ENCODE peak calls at places on chromosomes 12 and 14, in nine cellular contexts. One of them, this sample, is unnamed.
A peak's percentile ranks its signal among the peaks of the same experiment; 100 is the strongest.

GRCh38 chr12:989751-990278 is 1.2 kb upstream of the ERC1 start:
- DNase-seq in coronary artery: no peak
- DNase-seq in body of pancreas: peak; percentile 17
- DNase-seq in GM10248: no peak
- DNase-seq in pancreas: no peak
- DNase-seq in CD4-positive, alpha-beta T cell: no peak
- DNase-seq in HFFc6: peak; percentile 80
- DNase-seq in progenitor cell of endocrine pancreas: no peak
- DNase-seq in AG04450: no peak
- DNase-seq in this sample: no peak

GRCh38 chr14:102487204-102487577 is 22.4 kb downstream of the ANKRD9 start:
- DNase-seq in coronary artery: no peak
- DNase-seq in body of pancreas: no peak
- DNase-seq in GM10248: no peak
- DNase-seq in pancreas: peak; percentile 2
- DNase-seq in CD4-positive, alpha-beta T cell: no peak
- DNase-seq in HFFc6: no peak
- DNase-seq in progenitor cell of endocrine pancreas: no peak
- DNase-seq in AG04450: no peak
- DNase-seq in this sample: no peak

GRCh38 chr14:64292197-64292596 is 2.0 kb downstream of the ESR2 start:
- DNase-seq in coronary artery: no peak
- DNase-seq in body of pancreas: no peak
- DNase-seq in GM10248: no peak
- DNase-seq in pancreas: no peak
- DNase-seq in CD4-positive, alpha-beta T cell: no peak
- DNase-seq in HFFc6: no peak
- DNase-seq in progenitor cell of endocrine pancreas: no peak
- DNase-seq in AG04450: no peak
- DNase-seq in this sample: no peak

GRCh38 chr12:50947932-50948331 is 4.4 kb upstream of the HIGD1C start:
- DNase-seq in coronary artery: no peak
- DNase-seq in body of pancreas: no peak
- DNase-seq in GM10248: no peak
- DNase-seq in pancreas: no peak
- DNase-seq in CD4-positive, alpha-beta T cell: no peak
- DNase-seq in HFFc6: no peak
- DNase-seq in progenitor cell of endocrine pancreas: no peak
- DNase-seq in AG04450: no peak
- DNase-seq in this sample: no peak

GRCh38 chr12:88200029-88200428 is 57.9 kb downstream of the TMTC3 start:
- DNase-seq in coronary artery: no peak
- DNase-seq in body of pancreas: no peak
- DNase-seq in GM10248: no peak
- DNase-seq in pancreas: no peak
- DNase-seq in CD4-positive, alpha-beta T cell: no peak
- DNase-seq in HFFc6: no peak
- DNase-seq in progenitor cell of endocrine pancreas: no peak
- DNase-seq in AG04450: no peak
- DNase-seq in this sample: no peak

GRCh38 chr12:108782971-108783370 is 51.7 kb upstream of the CORO1C start:
- DNase-seq in coronary artery: no peak
- DNase-seq in body of pancreas: no peak
- DNase-seq in GM10248: no peak
- DNase-seq in pancreas: no peak
- DNase-seq in CD4-positive, alpha-beta T cell: no peak
- DNase-seq in HFFc6: no peak
- DNase-seq in progenitor cell of endocrine pancreas: no peak
- DNase-seq in AG04450: no peak
- DNase-seq in this sample: no peak

GRCh38 chr12:121581681-121582439 is 1.0 kb upstream of the KDM2B start:
- DNase-seq in coronary artery: no peak
- DNase-seq in body of pancreas: peak; percentile 25
- DNase-seq in GM10248: no peak
- DNase-seq in pancreas: no peak
- DNase-seq in CD4-positive, alpha-beta T cell: no peak
- DNase-seq in HFFc6: peak; percentile 33
- DNase-seq in progenitor cell of endocrine pancreas: no peak
- DNase-seq in AG04450: no peak
- DNase-seq in this sample: no peak

GRCh38 chr12:56955631-56956256 is 1.7 kb downstream of the RDH16 start:
- DNase-seq in coronary artery: peak; percentile 22
- DNase-seq in body of pancreas: no peak
- DNase-seq in GM10248: no peak
- DNase-seq in pancreas: no peak
- DNase-seq in CD4-positive, alpha-beta T cell: no peak
- DNase-seq in HFFc6: no peak
- DNase-seq in progenitor cell of endocrine pancreas: no peak
- DNase-seq in AG04450: no peak
- DNase-seq in this sample: no peak

GRCh38 chr14:60315181-60315580 is 66.2 kb downstream of the PPM1A start:
- DNase-seq in coronary artery: no peak
- DNase-seq in body of pancreas: no peak
- DNase-seq in GM10248: no peak
- DNase-seq in pancreas: no peak
- DNase-seq in CD4-positive, alpha-beta T cell: no peak
- DNase-seq in HFFc6: no peak
- DNase-seq in progenitor cell of endocrine pancreas: no peak
- DNase-seq in AG04450: no peak
- DNase-seq in this sample: no peak

DNA sequence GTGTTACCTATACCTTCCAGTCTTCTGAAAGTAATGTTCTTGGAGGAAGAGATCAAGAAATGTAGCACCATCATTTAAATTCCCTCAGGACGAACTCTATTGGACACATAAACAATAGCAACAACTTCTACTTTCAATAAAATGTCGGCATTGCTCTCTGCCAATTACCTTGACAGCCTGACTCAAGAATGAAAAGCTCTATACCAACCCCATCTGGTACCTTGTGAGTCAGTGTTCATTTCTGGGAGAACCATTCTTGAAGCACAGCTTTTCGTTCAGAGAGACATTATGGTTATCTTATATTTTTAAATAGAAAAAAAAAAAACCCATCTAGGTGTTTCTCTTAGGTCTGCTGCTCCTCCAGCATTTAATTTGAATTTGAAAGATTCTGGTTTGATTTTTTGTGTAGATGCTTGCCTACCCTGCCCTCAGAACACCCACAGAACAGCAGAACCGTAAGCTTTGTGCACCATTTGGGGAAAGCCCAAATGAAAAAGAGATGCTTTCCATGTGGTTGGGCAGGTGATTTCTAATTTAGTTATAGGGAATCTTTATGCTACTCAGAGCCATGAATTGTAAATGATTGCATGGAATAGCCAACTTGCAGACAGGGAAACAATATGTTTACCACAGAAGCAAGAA is 156.0 kb downstream of the SAMD4A start:
- DNase-seq in coronary artery: no peak
- DNase-seq in body of pancreas: no peak
- DNase-seq in GM10248: peak; percentile 29
- DNase-seq in pancreas: no peak
- DNase-seq in CD4-positive, alpha-beta T cell: no peak
- DNase-seq in HFFc6: no peak
- DNase-seq in progenitor cell of endocrine pancreas: no peak
- DNase-seq in AG04450: no peak
- DNase-seq in this sample: no peak
- TF ChIP-seq CTCF in coronary artery: no peak
- TF ChIP-seq CTCF in body of pancreas: peak; percentile 8
- TF ChIP-seq CTCF in GM10248: peak; percentile 69
- TF ChIP-seq CTCF in pancreas: no peak
- TF ChIP-seq CTCF in CD4-positive, alpha-beta T cell: no peak
- TF ChIP-seq CTCF in HFFc6: no peak
- TF ChIP-seq CTCF in progenitor cell of endocrine pancreas: peak; percentile 26
- TF ChIP-seq CTCF in AG04450: no peak
- TF ChIP-seq CTCF in this sample: peak; percentile 48

GRCh38 chr14:36662543-36663403 is 1.1 kb downstream of the PAX9 start:
- DNase-seq in coronary artery: no peak
- DNase-seq in body of pancreas: no peak
- DNase-seq in GM10248: peak; percentile 11
- DNase-seq in pancreas: peak; percentile 76
- DNase-seq in CD4-positive, alpha-beta T cell: no peak
- DNase-seq in HFFc6: peak; percentile 37
- DNase-seq in progenitor cell of endocrine pancreas: peak; percentile 28
- DNase-seq in AG04450: no peak
- DNase-seq in this sample: no peak
- TF ChIP-seq CTCF in coronary artery: no peak
- TF ChIP-seq CTCF in body of pancreas: no peak
- TF ChIP-seq CTCF in GM10248: no peak
- TF ChIP-seq CTCF in pancreas: no peak
- TF ChIP-seq CTCF in CD4-positive, alpha-beta T cell: no peak
- TF ChIP-seq CTCF in HFFc6: no peak
- TF ChIP-seq CTCF in progenitor cell of endocrine pancreas: peak; percentile 51
- TF ChIP-seq CTCF in AG04450: no peak
- TF ChIP-seq CTCF in this sample: no peak

DNA sequence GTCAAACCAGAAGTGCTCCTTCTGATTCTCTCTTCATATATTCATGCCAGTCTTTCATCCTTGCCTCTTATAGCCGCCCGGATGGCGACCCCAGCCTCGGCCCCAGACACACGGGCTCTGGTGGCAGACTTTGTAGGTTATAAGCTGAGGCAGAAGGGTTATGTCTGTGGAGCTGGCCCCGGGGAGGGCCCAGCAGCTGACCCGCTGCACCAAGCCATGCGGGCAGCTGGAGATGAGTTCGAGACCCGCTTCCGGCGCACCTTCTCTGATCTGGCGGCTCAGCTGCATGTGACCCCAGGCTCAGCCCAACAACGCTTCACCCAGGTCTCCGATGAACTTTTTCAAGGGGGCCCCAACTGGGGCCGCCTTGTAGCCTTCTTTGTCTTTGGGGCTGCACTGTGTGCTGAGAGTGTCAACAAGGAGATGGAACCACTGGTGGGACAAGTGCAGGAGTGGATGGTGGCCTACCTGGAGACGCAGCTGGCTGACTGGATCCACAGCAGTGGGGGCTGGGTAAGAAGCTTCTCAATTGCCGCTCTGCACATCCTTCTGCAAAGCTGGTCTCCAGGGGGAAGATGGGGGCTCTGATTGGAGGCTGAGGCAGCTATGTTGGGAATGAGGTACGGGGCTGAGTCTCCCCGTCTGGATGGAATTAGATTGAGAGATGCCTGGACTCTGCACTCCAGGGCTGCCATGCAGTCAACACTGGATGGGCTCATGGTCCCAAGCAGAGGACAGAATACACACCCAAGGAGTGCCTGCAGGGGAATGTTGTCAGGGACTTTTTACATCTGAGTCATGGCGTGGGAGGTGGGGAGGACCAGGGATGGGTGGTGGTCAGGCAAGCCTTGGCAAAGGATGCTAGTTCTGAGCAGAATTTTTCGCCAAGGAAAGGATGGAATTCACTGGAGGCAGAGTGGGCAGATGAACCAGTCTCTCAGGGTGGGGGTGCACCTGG is 1.3 kb downstream of the BCL2L2 start:
- DNase-seq in coronary artery: no peak
- DNase-seq in body of pancreas: no peak
- DNase-seq in GM10248: no peak
- DNase-seq in pancreas: peak; percentile 52
- DNase-seq in CD4-positive, alpha-beta T cell: no peak
- DNase-seq in HFFc6: no peak
- DNase-seq in progenitor cell of endocrine pancreas: no peak
- DNase-seq in AG04450: no peak
- DNase-seq in this sample: no peak
- TF ChIP-seq CTCF in coronary artery: no peak
- TF ChIP-seq CTCF in body of pancreas: no peak
- TF ChIP-seq CTCF in GM10248: no peak
- TF ChIP-seq CTCF in pancreas: no peak
- TF ChIP-seq CTCF in CD4-positive, alpha-beta T cell: no peak
- TF ChIP-seq CTCF in HFFc6: no peak
- TF ChIP-seq CTCF in progenitor cell of endocrine pancreas: no peak
- TF ChIP-seq CTCF in AG04450: no peak
- TF ChIP-seq CTCF in this sample: no peak

GRCh38 chr12:6187948-6188793 is 12.0 kb upstream of the CD9 start:
- DNase-seq in coronary artery: peak; percentile 35
- DNase-seq in body of pancreas: no peak
- DNase-seq in GM10248: no peak
- DNase-seq in pancreas: no peak
- DNase-seq in CD4-positive, alpha-beta T cell: no peak
- DNase-seq in HFFc6: no peak
- DNase-seq in progenitor cell of endocrine pancreas: no peak
- DNase-seq in AG04450: no peak
- DNase-seq in this sample: no peak
- TF ChIP-seq CTCF in coronary artery: no peak
- TF ChIP-seq CTCF in body of pancreas: no peak
- TF ChIP-seq CTCF in GM10248: no peak
- TF ChIP-seq CTCF in pancreas: no peak
- TF ChIP-seq CTCF in CD4-positive, alpha-beta T cell: no peak
- TF ChIP-seq CTCF in HFFc6: no peak
- TF ChIP-seq CTCF in progenitor cell of endocrine pancreas: peak; percentile 38
- TF ChIP-seq CTCF in AG04450: no peak
- TF ChIP-seq CTCF in this sample: no peak